ENCODE peak calls at places on chromosomes 11 and 22, in ten cellular contexts. Y is HuH-7.5; A is NCI-H226; F is pulmonary artery endothelial cell; B is NCI-H1105 treated with DMSO at 0.1 percent for 48 hours; Z is HT-29; V is cardiac fibroblast; G is activated CD8-positive, alpha-beta memory T cell treated with anti-CD3 and anti-CD28 coated beads for 4 hours; D is bronchial epithelial cell; I is occipital lobe. R is an unnamed sample.

GRCh38 chr22:43152001-43152354 is 619 bp downstream of the TSPO start:
- DNase-seq in Y (no peak), F (no peak), V (no peak), A (no peak), D (no peak), G (no peak), Z (no peak), B (no peak), I (no peak), R (no peak)

GRCh38 chr22:41411021-41411851 is 29.5 kb downstream of the TEF start:
- DNase-seq in F (no peak), I (peak; percentile 69), D (no peak), Y (no peak), B (peak; percentile 0), Z (no peak), V (no peak), A (no peak), G (no peak), R (no peak)

GRCh38 chr11:126766425-126766824 is 234.1 kb downstream of the KIRREL3 start:
- DNase-seq in Z (peak; percentile 59), V (no peak), F (no peak), Y (no peak), I (no peak), B (peak; percentile 9), D (no peak), G (no peak), A (no peak), R (no peak)

GRCh38 chr11:57781529-57781943 is 19.9 kb downstream of the CTNND1 start:
- DNase-seq in B (no peak), D (peak; percentile 94), V (peak; percentile 42), G (no peak), F (no peak), Y (no peak), Z (peak; percentile 98), I (no peak), A (no peak), R (no peak)

GRCh38 chr11:120516461-120517389 is 5.2 kb downstream of the GRIK4 start:
- DNase-seq in B (no peak), F (no peak), D (no peak), Z (no peak), V (no peak), Y (no peak), I (no peak), A (no peak), G (no peak), R (peak; percentile 45)

GRCh38 chr11:6249822-6250555 is 9.6 kb upstream of the CCKBR start:
- DNase-seq in Y (no peak), F (peak; percentile 57), I (peak; percentile 74), A (peak; percentile 97), Z (peak; percentile 59), B (no peak), G (no peak), V (peak; percentile 80), D (peak; percentile 88), R (no peak)

GRCh38 chr22:42696331-42696967 is 24.2 kb downstream of the A4GALT start:
- DNase-seq in F (no peak), Z (no peak), V (no peak), Y (no peak), G (no peak), A (no peak), D (no peak), B (no peak), I (no peak), R (no peak)

GRCh38 chr11:121391914-121392313 is 60.2 kb upstream of the SORL1 start:
- DNase-seq in D (peak; percentile 77), B (no peak), A (no peak), G (no peak), Z (peak; percentile 75), V (no peak), I (no peak), Y (no peak), F (no peak), R (no peak)

GRCh38 chr11:75578977-75579376 is 16.9 kb downstream of the SERPINH1 start:
- DNase-seq in A (no peak), D (no peak), B (no peak), Y (no peak), V (no peak), G (no peak), I (no peak), Z (no peak), F (no peak), R (no peak)

GRCh38 chr22:17285661-17286060 is 66.4 kb upstream of the ADA2 start:
- DNase-seq in B (no peak), Z (no peak), Y (no peak), A (no peak), V (no peak), G (no peak), I (no peak), D (no peak), F (no peak), R (no peak)

GRCh38 chr11:5626191-5626590 is 1.4 kb downstream of the TRIM34 start:
- DNase-seq in Z (no peak), D (peak; percentile 78), Y (no peak), G (no peak), I (no peak), A (no peak), F (no peak), B (no peak), V (peak; percentile 53), R (no peak)

GRCh38 chr11:2891291-2891690 is 5.7 kb upstream of the CDKN1C start:
- DNase-seq in Z (no peak), B (no peak), V (no peak), G (no peak), Y (no peak), D (no peak), F (no peak), A (peak; percentile 24), I (no peak), R (no peak)

GRCh38 chr11:66556086-66556485 is 9.4 kb downstream of the ACTN3 start:
- DNase-seq in G (no peak), V (no peak), F (no peak), A (no peak), I (no peak), Y (no peak), Z (no peak), B (peak; percentile 14), D (no peak), R (no peak)

GRCh38 chr22:35328472-35328885 is 28.8 kb downstream of the TOM1 start:
- DNase-seq in B (no peak), G (no peak), Z (no peak), F (no peak), I (no peak), Y (peak; percentile 92), A (no peak), D (no peak), V (no peak), R (peak; percentile 96)

GRCh38 chr11:2834893-2835767 is 50.4 kb downstream of the CDKN1C start:
- DNase-seq in B (no peak), G (no peak), I (no peak), Y (no peak), F (no peak), D (peak; percentile 14), A (peak; percentile 53), Z (peak; percentile 29), V (no peak), R (peak; percentile 27)

GRCh38 chr11:130721736-130722135 is 194.5 kb downstream of the SNX19 start:
- DNase-seq in A (peak; percentile 33), V (peak; percentile 88), I (no peak), G (no peak), D (peak; percentile 87), Z (no peak), Y (no peak), B (no peak), F (peak; percentile 47), R (no peak)

GRCh38 chr22:45212992-45213751 is 27.5 kb downstream of the KIAA0930 start:
- DNase-seq in I (no peak), Y (no peak), A (no peak), Z (no peak), D (no peak), V (peak; percentile 68), G (no peak), B (no peak), F (no peak), R (no peak)

GRCh38 chr11:61138940-61139339 is 22.3 kb downstream of the VPS37C start:
- DNase-seq in F (no peak), B (no peak), G (no peak), D (no peak), A (peak; percentile 28), Z (no peak), Y (no peak), I (no peak), V (peak; percentile 93), R (no peak)

R was measured in HepG2.